ENCODE peak calls at places on chromosomes 13 and 19, in seven cellular contexts. Z is cardiac muscle cell, Q is adrenal gland, G is HFFc6, C is breast epithelium, P is upper lobe of right lung, N is IMR-90. D is an unnamed sample.
A peak's percentile ranks its signal among the peaks of the same experiment; 100 is the strongest.

GRCh38 chr19:49094505-49095482 is 9.5 kb downstream of the SNRNP70 start:
- DNase-seq in Z (no peak), Q (peak; percentile 52), G (no peak), C (no peak), P (no peak), N (no peak), D (no peak)

GRCh38 chr13:110185696-110186095 is 121.3 kb downstream of the COL4A1 start:
- DNase-seq in Z (no peak), Q (no peak), G (no peak), C (no peak), P (peak; percentile 16), N (peak; percentile 17), D (no peak)

GRCh38 chr13:49400755-49401659 is 42.9 kb downstream of the CAB39L start:
- DNase-seq in Z (peak; percentile 97), Q (peak; percentile 42), G (no peak), C (no peak), P (no peak), N (peak; percentile 87), D (no peak)

GRCh38 chr13:83618966-83619365 is 263.3 kb downstream of the SLITRK1 start:
- DNase-seq in Z (no peak), Q (no peak), G (peak; percentile 20), C (no peak), P (no peak), N (no peak), D (no peak)

GRCh38 chr19:32388393-32388724 is 17.2 kb upstream of the DPY19L3 start:
- DNase-seq in Z (no peak), Q (no peak), G (no peak), C (no peak), P (no peak), N (no peak), D (no peak)

GRCh38 chr19:4694211-4694987 is 24.3 kb upstream of the MYDGF start:
- DNase-seq in Z (no peak), Q (peak; percentile 61), G (peak; percentile 96), C (peak; percentile 93), P (no peak), N (peak; percentile 94), D (no peak)

GRCh38 chr19:18385675-18386542 is at the start of gene GDF15:
- DNase-seq in Z (peak; percentile 38), Q (peak; percentile 50), G (peak; percentile 83), C (peak; percentile 69), P (peak; percentile 94), N (peak; percentile 87), D (no peak)

GRCh38 chr19:3024870-3025515 is 4.1 kb downstream of the TLE2 start:
- DNase-seq in Z (no peak), Q (no peak), G (no peak), C (no peak), P (no peak), N (no peak), D (no peak)

GRCh38 chr13:25904830-25905229 is 147.0 kb downstream of the SHISA2 start:
- DNase-seq in Z (no peak), Q (no peak), G (no peak), C (no peak), P (no peak), N (no peak), D (no peak)

GRCh38 chr13:61765940-61766666 is 350.5 kb upstream of the PCDH20 start:
- DNase-seq in Z (no peak), Q (no peak), G (no peak), C (no peak), P (peak; percentile 48), N (no peak), D (no peak)

GRCh38 chr13:79802389-79803140 is 321.6 kb downstream of the NDFIP2 start:
- DNase-seq in Z (no peak), Q (no peak), G (no peak), C (no peak), P (no peak), N (no peak), D (no peak)

GRCh38 chr19:11551603-11552235 is 7.3 kb downstream of the ELOF1 start:
- DNase-seq in Z (peak; percentile 49), Q (no peak), G (peak; percentile 9), C (no peak), P (no peak), N (no peak), D (no peak)

GRCh38 chr19:48310227-48310626 is 15.1 kb upstream of the EMP3 start:
- DNase-seq in Z (no peak), Q (peak; percentile 67), G (no peak), C (no peak), P (no peak), N (no peak), D (no peak)

GRCh38 chr13:90360785-90361184 is 986.7 kb upstream of the MIR17HG start:
- DNase-seq in Z (no peak), Q (no peak), G (no peak), C (no peak), P (no peak), N (no peak), D (no peak)

GRCh38 chr13:113877149-113877990 is 13.5 kb upstream of the GAS6 start:
- DNase-seq in Z (no peak), Q (no peak), G (no peak), C (no peak), P (no peak), N (no peak), D (no peak)

GRCh38 chr19:41795031-41795461 is 1.3 kb upstream of the CEACAM3 start:
- DNase-seq in Z (peak; percentile 3), Q (peak; percentile 57), G (peak; percentile 46), C (no peak), P (no peak), N (peak; percentile 16), D (no peak)

GRCh38 chr13:76383671-76384461 is 502.3 kb downstream of the KCTD12 start:
- DNase-seq in Z (peak; percentile 38), Q (no peak), G (peak; percentile 73), C (no peak), P (no peak), N (peak; percentile 94), D (no peak)

GRCh38 chr19:29622191-29623070 is 16.3 kb downstream of the POP4 start:
- DNase-seq in Z (peak; percentile 24), Q (no peak), G (no peak), C (no peak), P (no peak), N (no peak), D (no peak)

GRCh38 chr13:51033431-51034185 is 77.5 kb downstream of the C13orf42 start:
- DNase-seq in Z (no peak), Q (no peak), G (no peak), C (no peak), P (no peak), N (no peak), D (no peak)

GRCh38 chr13:34044660-34045080 is 226.7 kb downstream of the RFC3 start:
- DNase-seq in Z (no peak), Q (peak; percentile 3), G (peak; percentile 87), C (no peak), P (no peak), N (peak; percentile 33), D (no peak)

GRCh38 chr13:51643882-51644281 is 59.6 kb downstream of the WDFY2 start:
- DNase-seq in Z (no peak), Q (no peak), G (peak; percentile 90), C (no peak), P (no peak), N (peak; percentile 95), D (no peak)

GRCh38 chr19:10007366-10007765 is 2.9 kb downstream of the COL5A3 start:
- DNase-seq in Z (no peak), Q (no peak), G (no peak), C (no peak), P (no peak), N (peak; percentile 47), D (no peak)

GRCh38 chr13:28531195-28531955 is 36.4 kb upstream of the FLT1 start:
- DNase-seq in Z (peak; percentile 40), Q (peak; percentile 49), G (peak; percentile 26), C (no peak), P (peak; percentile 70), N (peak; percentile 30), D (no peak)

GRCh38 chr19:58381460-58382220 is 810 bp upstream of the ZNF837 start:
- DNase-seq in Z (no peak), Q (no peak), G (no peak), C (no peak), P (no peak), N (no peak), D (no peak)

GRCh38 chr13:20353973-20354372 is 121.9 kb upstream of the GJB6 start:
- DNase-seq in Z (no peak), Q (no peak), G (peak; percentile 57), C (no peak), P (no peak), N (peak; percentile 67), D (no peak)
- TF ChIP-seq CTCF in Z (peak; percentile 26), Q (peak; percentile 3), G (peak; percentile 58), C (no peak), P (no peak), N (peak; percentile 30), D (peak; percentile 44)

DNA sequence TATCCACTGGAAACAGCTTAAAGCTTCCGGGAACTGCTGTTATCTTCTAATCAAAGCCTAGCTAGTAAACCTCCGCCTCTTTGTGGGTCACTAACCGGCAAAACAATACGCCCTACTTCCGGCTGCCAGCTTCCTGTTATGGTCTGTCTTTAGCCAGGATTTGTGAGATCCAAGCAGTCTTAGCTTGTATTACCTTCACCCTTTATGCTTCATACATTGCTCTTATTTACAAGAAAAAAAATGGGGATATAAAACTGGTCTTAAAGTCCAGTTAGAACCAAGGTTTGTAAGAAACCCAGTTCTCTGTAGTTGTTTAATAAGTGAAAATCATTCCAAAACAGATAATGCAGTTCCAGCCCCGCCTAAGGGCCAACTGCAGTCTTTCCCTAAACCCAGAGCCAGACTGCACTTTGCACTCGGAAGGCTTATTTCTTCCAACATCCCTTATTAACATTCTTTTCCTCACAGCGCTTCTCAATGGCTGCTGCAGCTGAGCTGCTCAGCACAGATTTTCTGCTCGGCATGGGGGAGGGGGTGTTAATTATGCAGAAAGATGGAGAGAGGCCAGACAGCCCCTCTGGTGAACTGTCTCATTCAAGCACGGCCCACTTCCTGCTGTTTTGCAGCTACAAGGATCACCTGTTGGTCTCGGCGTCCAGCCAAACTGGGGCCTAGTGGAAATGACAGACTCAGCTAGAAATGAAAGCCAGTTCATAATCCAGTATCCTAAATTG is 368.4 kb downstream of the KLF12 start:
- DNase-seq in Z (peak; percentile 93), Q (peak; percentile 47), G (no peak), C (peak; percentile 57), P (peak; percentile 79), N (peak; percentile 58), D (peak; percentile 68)
- TF ChIP-seq CTCF in Z (no peak), Q (no peak), G (no peak), C (no peak), P (no peak), N (no peak), D (no peak)

DNA sequence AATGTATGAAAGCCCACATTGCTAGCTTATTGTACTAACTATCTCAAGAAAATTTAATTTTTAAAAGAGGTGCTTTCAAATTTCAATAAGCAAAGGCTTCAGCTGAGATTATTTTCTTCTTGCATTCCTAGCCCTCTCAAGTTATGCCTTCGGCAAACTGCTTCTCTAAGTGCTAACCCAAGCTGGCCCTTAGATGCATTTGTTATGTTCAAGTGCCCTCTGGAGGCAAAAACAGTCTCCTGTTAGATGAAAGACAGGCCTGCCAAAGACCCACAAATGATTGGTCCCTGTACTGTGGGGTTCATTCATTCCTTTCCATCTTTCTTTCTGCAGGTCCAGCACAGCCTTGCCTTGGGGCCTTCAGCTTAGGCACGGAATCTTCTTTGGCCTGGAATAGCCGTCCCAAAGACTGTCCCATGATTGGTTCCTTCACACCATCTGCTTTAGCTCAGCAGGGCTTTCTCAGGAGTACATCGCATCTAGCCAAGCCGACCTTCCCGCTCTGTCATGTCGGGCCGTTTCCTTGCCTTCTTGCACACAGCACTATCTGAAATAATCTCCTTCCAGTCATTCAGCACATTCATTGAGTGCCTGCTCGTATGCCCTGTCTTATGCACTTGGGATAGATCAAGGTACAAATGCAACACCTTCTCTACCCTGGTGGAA is 26.4 kb upstream of the TPTE2 start:
- DNase-seq in Z (no peak), Q (peak; percentile 21), G (peak; percentile 77), C (no peak), P (no peak), N (peak; percentile 52), D (no peak)
- TF ChIP-seq CTCF in Z (peak; percentile 51), Q (peak; percentile 22), G (peak; percentile 79), C (peak; percentile 20), P (peak; percentile 44), N (peak; percentile 51), D (no peak)

GRCh38 chr19:13621413-13621812 is 115.1 kb upstream of the CACNA1A start:
- DNase-seq in Z (no peak), Q (peak; percentile 62), G (peak; percentile 97), C (peak; percentile 48), P (no peak), N (peak; percentile 96), D (no peak)
- TF ChIP-seq CTCF in Z (no peak), Q (no peak), G (peak; percentile 73), C (no peak), P (no peak), N (no peak), D (no peak)

D was measured in mesothelial cell of epicardium.